ENCODE peak calls at places on chromosomes 6 and 20, in eight cellular contexts. R is PC-3, I is PC-9, T is ascending aorta, Z is neural progenitor cell, A is heart left ventricle, D is transverse colon, V is fibroblast of lung. U is an unnamed sample.

GRCh38 chr6:91498576-91498975 is 911.7 kb upstream of the MAP3K7 start:
- DNase-seq in R (no peak), I (no peak), T (no peak), Z (no peak), A (no peak), D (no peak), V (no peak), U (no peak)

GRCh38 chr6:10412165-10412947 is 2.5 kb downstream of the TFAP2A start:
- DNase-seq in R (peak; percentile 84), I (peak; percentile 59), T (no peak), Z (peak; percentile 73), A (no peak), D (no peak), V (peak; percentile 44), U (peak; percentile 81)

GRCh38 chr6:169776379-169776778 is 25.0 kb downstream of the ERMARD start:
- DNase-seq in R (no peak), I (no peak), T (no peak), Z (no peak), A (no peak), D (no peak), V (no peak), U (no peak)

GRCh38 chr6:48678390-48678789 is 567.4 kb upstream of the PTCHD4 start:
- DNase-seq in R (no peak), I (no peak), T (no peak), Z (no peak), A (no peak), D (no peak), V (no peak), U (no peak)

GRCh38 chr20:14335122-14335521 is 2.3 kb downstream of the FLRT3 start:
- DNase-seq in R (no peak), I (no peak), T (no peak), Z (no peak), A (no peak), D (no peak), V (no peak), U (no peak)

GRCh38 chr6:33215761-33216649 is 7.7 kb downstream of the RING1 start:
- DNase-seq in R (no peak), I (no peak), T (peak; percentile 53), Z (no peak), A (no peak), D (no peak), V (no peak), U (no peak)

GRCh38 chr6:157825243-157825904 is 2.3 kb downstream of the SNX9 start:
- DNase-seq in R (peak; percentile 58), I (no peak), T (no peak), Z (no peak), A (no peak), D (no peak), V (peak; percentile 43), U (no peak)

GRCh38 chr20:14441201-14441600 is 103.8 kb upstream of the FLRT3 start:
- DNase-seq in R (peak; percentile 75), I (no peak), T (no peak), Z (no peak), A (no peak), D (no peak), V (peak; percentile 81), U (no peak)

GRCh38 chr20:48682529-48683385 is 145.0 kb downstream of the PREX1 start:
- DNase-seq in R (no peak), I (peak; percentile 72), T (peak; percentile 92), Z (peak; percentile 84), A (peak; percentile 94), D (peak; percentile 89), V (peak; percentile 94), U (peak; percentile 70)

GRCh38 chr6:28838289-28838633 is 85.5 kb downstream of the TRIM27 start:
- DNase-seq in R (peak; percentile 87), I (no peak), T (peak; percentile 73), Z (peak; percentile 80), A (peak; percentile 35), D (peak; percentile 67), V (peak; percentile 82), U (peak; percentile 33)

GRCh38 chr6:168037242-168037641 is 39.8 kb downstream of the KIF25 start:
- DNase-seq in R (no peak), I (no peak), T (no peak), Z (peak; percentile 43), A (no peak), D (no peak), V (no peak), U (no peak)

GRCh38 chr6:167094436-167094819 is 28.5 kb upstream of the CCR6 start:
- DNase-seq in R (no peak), I (no peak), T (no peak), Z (peak; percentile 63), A (no peak), D (no peak), V (no peak), U (no peak)

GRCh38 chr6:16388488-16388887 is 150.1 kb downstream of the GMPR start:
- DNase-seq in R (no peak), I (no peak), T (no peak), Z (no peak), A (no peak), D (no peak), V (no peak), U (no peak)

GRCh38 chr6:2938004-2938631 is 33.2 kb downstream of the SERPINB6 start:
- DNase-seq in R (no peak), I (no peak), T (peak; percentile 54), Z (no peak), A (no peak), D (no peak), V (no peak), U (no peak)

GRCh38 chr6:168157272-168158007 is 78.4 kb upstream of the FRMD1 start:
- DNase-seq in R (peak; percentile 38), I (no peak), T (no peak), Z (peak; percentile 36), A (no peak), D (no peak), V (peak; percentile 35), U (no peak)

DNA sequence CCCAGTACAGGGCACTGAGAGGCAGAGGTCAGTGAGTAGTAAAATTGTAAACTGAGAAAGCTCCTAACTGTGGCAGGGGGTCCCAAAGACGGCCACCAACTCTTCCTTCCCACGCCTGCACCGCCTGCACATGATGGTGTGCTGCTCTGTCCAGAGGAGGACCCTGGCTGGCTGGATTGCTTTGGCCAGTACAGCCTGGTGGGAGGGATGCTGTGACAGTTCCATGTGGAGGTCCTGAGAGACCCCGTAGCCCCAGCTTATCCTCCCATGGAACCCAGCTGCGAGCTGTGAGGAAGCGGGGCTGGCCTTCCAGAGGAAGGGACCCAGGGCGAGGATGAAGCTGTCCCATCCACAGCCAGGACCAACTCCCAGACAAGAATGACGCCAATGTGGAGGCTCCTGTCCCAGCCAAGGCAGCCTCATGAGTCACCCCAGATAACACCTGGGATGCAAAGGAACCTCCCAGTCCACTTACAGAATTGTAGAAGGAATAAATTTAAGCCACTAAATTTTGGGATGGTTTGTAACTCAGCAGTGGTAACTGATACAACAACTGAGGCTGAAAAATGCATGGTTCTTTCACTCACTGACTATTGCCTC is 2.0 kb upstream of the ACSS1 start:
- DNase-seq in R (peak; percentile 13), I (peak; percentile 33), T (peak; percentile 56), Z (no peak), A (peak; percentile 22), D (peak; percentile 6), V (no peak), U (peak; percentile 13)
- H3K27me3 ChIP-seq in R (peaks cover 37% of the 10 kb centered on the region), I (no peaks in the 10 kb centered on the region), T (no peaks in the 10 kb centered on the region), Z (peaks cover 100% of the 10 kb centered on the region), A (no peaks in the 10 kb centered on the region), D (no peaks in the 10 kb centered on the region), V (peaks cover 42% of the 10 kb centered on the region), U (peaks cover 8% of the 10 kb centered on the region)

DNA sequence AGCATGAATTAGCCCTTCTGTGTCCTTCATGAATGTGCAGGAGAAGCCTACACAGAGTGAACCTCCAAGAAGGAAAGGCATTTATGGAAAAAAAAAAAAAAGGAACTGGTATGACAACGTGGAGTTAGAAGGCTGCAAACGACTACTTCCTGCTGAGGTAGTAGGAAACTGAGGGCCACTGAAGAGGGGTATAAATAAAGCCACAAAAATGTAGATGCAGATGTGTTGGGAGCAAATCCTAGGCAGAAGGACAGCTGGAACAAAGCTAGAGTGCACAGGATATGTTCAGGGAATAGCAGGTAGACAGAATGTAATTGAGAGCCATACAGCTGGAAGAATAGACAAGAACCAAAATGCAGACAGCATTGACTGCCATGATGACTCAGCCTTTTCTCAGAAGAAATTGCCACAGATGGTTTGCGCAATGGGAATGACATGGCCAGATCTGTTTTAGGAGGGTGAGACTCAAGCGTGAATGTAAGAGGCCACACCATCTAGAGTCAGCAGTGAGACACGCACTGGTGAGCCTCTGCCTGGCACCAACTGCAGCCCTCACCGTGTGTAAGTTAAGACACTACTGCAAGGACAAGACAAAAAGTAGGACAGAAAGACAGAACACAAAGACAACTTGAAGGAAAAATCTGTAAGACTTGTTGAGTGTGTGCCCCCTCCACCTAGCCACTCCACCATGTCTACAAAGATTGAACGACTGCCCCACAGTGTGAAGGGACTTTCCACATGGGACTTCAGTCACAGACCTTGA is 79.8 kb downstream of the KIF13A start:
- DNase-seq in R (peak; percentile 97), I (peak; percentile 94), T (peak; percentile 91), Z (no peak), A (peak; percentile 59), D (peak; percentile 61), V (peak; percentile 99), U (peak; percentile 89)
- H3K4me1 ChIP-seq in R (peaks cover 43% of the 10 kb centered on the region), I (peaks cover 43% of the 10 kb centered on the region), T (peaks cover 2% of the 10 kb centered on the region), Z (no peaks in the 10 kb centered on the region), A (peaks cover 13% of the 10 kb centered on the region), D (no peaks in the 10 kb centered on the region), V (peaks cover 18% of the 10 kb centered on the region), U (peaks cover 45% of the 10 kb centered on the region)

GRCh38 chr20:44540834-44541233 is 19.0 kb upstream of the SERINC3 start:
- DNase-seq in R (no peak), I (no peak), T (no peak), Z (no peak), A (no peak), D (no peak), V (no peak), U (no peak)

GRCh38 chr20:44541957-44542356 is 20.1 kb upstream of the SERINC3 start:
- DNase-seq in R (no peak), I (no peak), T (no peak), Z (no peak), A (no peak), D (no peak), V (no peak), U (no peak)

GRCh38 chr20:44533928-44534327 is 12.1 kb upstream of the SERINC3 start:
- DNase-seq in R (no peak), I (no peak), T (no peak), Z (no peak), A (no peak), D (no peak), V (no peak), U (no peak)

GRCh38 chr20:44536139-44536538 is 14.3 kb upstream of the SERINC3 start:
- DNase-seq in R (no peak), I (no peak), T (no peak), Z (no peak), A (no peak), D (peak; percentile 25), V (no peak), U (no peak)

DNA sequence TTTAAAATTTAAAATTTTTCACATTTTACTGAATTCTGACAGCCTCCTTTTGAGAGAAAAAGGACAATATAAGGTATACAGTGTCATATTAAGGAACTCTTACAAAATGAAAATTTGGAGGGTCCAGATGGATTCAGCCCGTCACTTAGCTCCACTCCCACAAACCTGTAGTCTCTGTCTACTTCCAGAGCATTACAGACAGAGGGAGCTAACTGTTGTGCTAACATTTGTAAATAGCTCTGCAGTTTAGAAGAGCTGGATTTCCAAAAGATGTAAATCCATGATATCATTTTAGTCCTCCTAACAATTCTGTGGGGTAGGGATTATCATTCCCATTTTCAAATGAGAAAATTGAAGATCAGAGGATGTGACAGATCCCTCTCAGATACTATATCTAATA is 16.1 kb upstream of the SERINC3 start:
- DNase-seq in R (no peak), I (no peak), T (no peak), Z (no peak), A (no peak), D (no peak), V (peak; percentile 46), U (no peak)
- TF ChIP-seq CTCF in R (peak; percentile 35), I (no peak), T (no peak), Z (no peak), A (no peak), D (no peak), V (peak; percentile 39), U (no peak)

GRCh38 chr20:32018269-32019155 is 8.3 kb downstream of the CCM2L start:
- DNase-seq in R (peak; percentile 53), I (peak; percentile 52), T (no peak), Z (peak; percentile 92), A (peak; percentile 64), D (peak; percentile 71), V (no peak), U (no peak)
- H3K27me3 ChIP-seq in R (peaks cover 56% of the 10 kb centered on the region), I (peaks cover 82% of the 10 kb centered on the region), T (peaks cover 16% of the 10 kb centered on the region), Z (peaks cover 56% of the 10 kb centered on the region), A (no peaks in the 10 kb centered on the region), D (peaks cover 88% of the 10 kb centered on the region), V (peaks cover 34% of the 10 kb centered on the region), U (peaks cover 84% of the 10 kb centered on the region)

U was measured in tibial artery.